ENCODE peak calls at places on chromosomes 1 and 21, in ten cellular contexts. One of them, this sample, is unnamed.

GRCh38 chr1:31587720-31588423 is 11.6 kb downstream of the TINAGL1 start:
- DNase-seq in AG04450: no peak
- DNase-seq in suprapubic skin: no peak
- DNase-seq in Peyer's patch: peak; percentile 28
- DNase-seq in MG63: peak; percentile 59
- DNase-seq in hepatocyte: peak; percentile 76
- DNase-seq in upper lobe of right lung: peak; percentile 85
- DNase-seq in pancreas: peak; percentile 72
- DNase-seq in esophagus muscularis mucosa: no peak
- DNase-seq in fibroblast of lung: peak; percentile 31
- DNase-seq in this sample: peak; percentile 83

GRCh38 chr1:230064283-230064682 is 2.8 kb upstream of the GALNT2 start:
- DNase-seq in esophagus muscularis mucosa: no peak
- DNase-seq in MG63: no peak
- DNase-seq in fibroblast of lung: no peak
- DNase-seq in Peyer's patch: no peak
- DNase-seq in upper lobe of right lung: peak; percentile 38
- DNase-seq in AG04450: no peak
- DNase-seq in pancreas: no peak
- DNase-seq in hepatocyte: no peak
- DNase-seq in suprapubic skin: no peak
- DNase-seq in this sample: no peak

GRCh38 chr1:209802117-209802779 is 3.7 kb downstream of the IRF6 start:
- DNase-seq in hepatocyte: no peak
- DNase-seq in MG63: no peak
- DNase-seq in AG04450: no peak
- DNase-seq in Peyer's patch: no peak
- DNase-seq in pancreas: no peak
- DNase-seq in upper lobe of right lung: no peak
- DNase-seq in suprapubic skin: no peak
- DNase-seq in fibroblast of lung: no peak
- DNase-seq in esophagus muscularis mucosa: no peak
- DNase-seq in this sample: no peak

GRCh38 chr21:42997053-42997452 is 22.7 kb downstream of the PKNOX1 start:
- DNase-seq in MG63: peak; percentile 91
- DNase-seq in Peyer's patch: no peak
- DNase-seq in fibroblast of lung: peak; percentile 98
- DNase-seq in hepatocyte: peak; percentile 60
- DNase-seq in upper lobe of right lung: peak; percentile 60
- DNase-seq in AG04450: peak; percentile 90
- DNase-seq in pancreas: peak; percentile 73
- DNase-seq in suprapubic skin: no peak
- DNase-seq in esophagus muscularis mucosa: no peak
- DNase-seq in this sample: peak; percentile 25

GRCh38 chr1:109723351-109723750 is 11.3 kb downstream of the GSTM5 start:
- DNase-seq in MG63: no peak
- DNase-seq in pancreas: no peak
- DNase-seq in hepatocyte: no peak
- DNase-seq in Peyer's patch: no peak
- DNase-seq in AG04450: no peak
- DNase-seq in fibroblast of lung: no peak
- DNase-seq in upper lobe of right lung: no peak
- DNase-seq in esophagus muscularis mucosa: no peak
- DNase-seq in suprapubic skin: no peak
- DNase-seq in this sample: no peak

GRCh38 chr1:112444269-112444668 is 48.3 kb downstream of the CTTNBP2NL start:
- DNase-seq in AG04450: no peak
- DNase-seq in fibroblast of lung: peak; percentile 26
- DNase-seq in upper lobe of right lung: no peak
- DNase-seq in pancreas: no peak
- DNase-seq in esophagus muscularis mucosa: no peak
- DNase-seq in suprapubic skin: no peak
- DNase-seq in hepatocyte: no peak
- DNase-seq in MG63: no peak
- DNase-seq in Peyer's patch: no peak
- DNase-seq in this sample: no peak

GRCh38 chr1:231106347-231106746 is 55.5 kb upstream of the TRIM67 start:
- DNase-seq in AG04450: peak; percentile 8
- DNase-seq in esophagus muscularis mucosa: no peak
- DNase-seq in suprapubic skin: no peak
- DNase-seq in Peyer's patch: no peak
- DNase-seq in MG63: peak; percentile 42
- DNase-seq in upper lobe of right lung: no peak
- DNase-seq in pancreas: no peak
- DNase-seq in hepatocyte: peak; percentile 42
- DNase-seq in fibroblast of lung: peak; percentile 90
- DNase-seq in this sample: no peak

GRCh38 chr1:68111804-68112436 is 61.5 kb upstream of the DIRAS3 start:
- DNase-seq in esophagus muscularis mucosa: peak; percentile 92
- DNase-seq in fibroblast of lung: peak; percentile 94
- DNase-seq in upper lobe of right lung: no peak
- DNase-seq in AG04450: peak; percentile 77
- DNase-seq in pancreas: peak; percentile 65
- DNase-seq in hepatocyte: peak; percentile 85
- DNase-seq in MG63: peak; percentile 87
- DNase-seq in suprapubic skin: no peak
- DNase-seq in Peyer's patch: peak; percentile 17
- DNase-seq in this sample: peak; percentile 72

GRCh38 chr1:93690921-93691789 is 9.5 kb upstream of the BCAR3 start:
- DNase-seq in pancreas: no peak
- DNase-seq in esophagus muscularis mucosa: no peak
- DNase-seq in hepatocyte: no peak
- DNase-seq in MG63: peak; percentile 39
- DNase-seq in suprapubic skin: no peak
- DNase-seq in fibroblast of lung: no peak
- DNase-seq in Peyer's patch: no peak
- DNase-seq in upper lobe of right lung: no peak
- DNase-seq in AG04450: no peak
- DNase-seq in this sample: no peak

GRCh38 chr1:60184521-60184920 is 111.0 kb upstream of the C1orf87 start:
- DNase-seq in AG04450: no peak
- DNase-seq in upper lobe of right lung: no peak
- DNase-seq in Peyer's patch: no peak
- DNase-seq in hepatocyte: no peak
- DNase-seq in MG63: no peak
- DNase-seq in suprapubic skin: no peak
- DNase-seq in esophagus muscularis mucosa: no peak
- DNase-seq in pancreas: no peak
- DNase-seq in fibroblast of lung: no peak
- DNase-seq in this sample: no peak

GRCh38 chr1:60185684-60186083 is 112.1 kb upstream of the C1orf87 start:
- DNase-seq in Peyer's patch: no peak
- DNase-seq in AG04450: no peak
- DNase-seq in MG63: no peak
- DNase-seq in hepatocyte: no peak
- DNase-seq in suprapubic skin: no peak
- DNase-seq in pancreas: no peak
- DNase-seq in esophagus muscularis mucosa: no peak
- DNase-seq in upper lobe of right lung: no peak
- DNase-seq in fibroblast of lung: no peak
- DNase-seq in this sample: no peak
- H3K9me3 ChIP-seq in Peyer's patch: peaks cover 3% of the 10 kb centered on the region
- H3K9me3 ChIP-seq in AG04450: no peaks in the 10 kb centered on the region
- H3K9me3 ChIP-seq in MG63: no peaks in the 10 kb centered on the region
- H3K9me3 ChIP-seq in hepatocyte: no peaks in the 10 kb centered on the region
- H3K9me3 ChIP-seq in suprapubic skin: no peaks in the 10 kb centered on the region
- H3K9me3 ChIP-seq in pancreas: no peaks in the 10 kb centered on the region
- H3K9me3 ChIP-seq in esophagus muscularis mucosa: peaks cover 43% of the 10 kb centered on the region
- H3K9me3 ChIP-seq in upper lobe of right lung: no peaks in the 10 kb centered on the region
- H3K9me3 ChIP-seq in fibroblast of lung: no peaks in the 10 kb centered on the region
- H3K9me3 ChIP-seq in this sample: peaks cover 16% of the 10 kb centered on the region

DNA sequence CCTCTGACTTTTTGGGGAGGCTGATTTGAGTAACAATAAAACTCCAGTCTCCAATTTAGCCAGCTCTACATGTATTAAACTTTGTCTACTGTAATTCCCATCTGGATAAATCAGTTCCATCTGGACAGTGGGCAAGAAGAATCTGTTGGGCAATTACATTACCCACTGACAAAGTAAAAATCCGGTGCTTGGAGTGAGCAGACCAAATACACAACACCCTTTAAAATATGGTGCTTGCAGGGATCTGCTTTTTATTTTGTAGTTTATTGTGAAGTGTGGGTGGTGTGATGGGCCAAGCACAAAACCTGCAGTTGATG is 8.9 kb upstream of the CD55 start:
- DNase-seq in esophagus muscularis mucosa: no peak
- DNase-seq in fibroblast of lung: no peak
- DNase-seq in MG63: no peak
- DNase-seq in Peyer's patch: no peak
- DNase-seq in AG04450: no peak
- DNase-seq in suprapubic skin: no peak
- DNase-seq in hepatocyte: no peak
- DNase-seq in upper lobe of right lung: no peak
- DNase-seq in pancreas: no peak
- DNase-seq in this sample: no peak
- H3K4me3 ChIP-seq in esophagus muscularis mucosa: no peak overlapping the region
- H3K4me3 ChIP-seq in fibroblast of lung: no peak overlapping the region
- H3K4me3 ChIP-seq in MG63: no peak overlapping the region
- H3K4me3 ChIP-seq in Peyer's patch: no peak overlapping the region
- H3K4me3 ChIP-seq in AG04450: no peak overlapping the region
- H3K4me3 ChIP-seq in suprapubic skin: no peak overlapping the region
- H3K4me3 ChIP-seq in hepatocyte: no peak overlapping the region
- H3K4me3 ChIP-seq in upper lobe of right lung: no peak overlapping the region
- H3K4me3 ChIP-seq in pancreas: no peak overlapping the region
- H3K4me3 ChIP-seq in this sample: no peak overlapping the region

DNA sequence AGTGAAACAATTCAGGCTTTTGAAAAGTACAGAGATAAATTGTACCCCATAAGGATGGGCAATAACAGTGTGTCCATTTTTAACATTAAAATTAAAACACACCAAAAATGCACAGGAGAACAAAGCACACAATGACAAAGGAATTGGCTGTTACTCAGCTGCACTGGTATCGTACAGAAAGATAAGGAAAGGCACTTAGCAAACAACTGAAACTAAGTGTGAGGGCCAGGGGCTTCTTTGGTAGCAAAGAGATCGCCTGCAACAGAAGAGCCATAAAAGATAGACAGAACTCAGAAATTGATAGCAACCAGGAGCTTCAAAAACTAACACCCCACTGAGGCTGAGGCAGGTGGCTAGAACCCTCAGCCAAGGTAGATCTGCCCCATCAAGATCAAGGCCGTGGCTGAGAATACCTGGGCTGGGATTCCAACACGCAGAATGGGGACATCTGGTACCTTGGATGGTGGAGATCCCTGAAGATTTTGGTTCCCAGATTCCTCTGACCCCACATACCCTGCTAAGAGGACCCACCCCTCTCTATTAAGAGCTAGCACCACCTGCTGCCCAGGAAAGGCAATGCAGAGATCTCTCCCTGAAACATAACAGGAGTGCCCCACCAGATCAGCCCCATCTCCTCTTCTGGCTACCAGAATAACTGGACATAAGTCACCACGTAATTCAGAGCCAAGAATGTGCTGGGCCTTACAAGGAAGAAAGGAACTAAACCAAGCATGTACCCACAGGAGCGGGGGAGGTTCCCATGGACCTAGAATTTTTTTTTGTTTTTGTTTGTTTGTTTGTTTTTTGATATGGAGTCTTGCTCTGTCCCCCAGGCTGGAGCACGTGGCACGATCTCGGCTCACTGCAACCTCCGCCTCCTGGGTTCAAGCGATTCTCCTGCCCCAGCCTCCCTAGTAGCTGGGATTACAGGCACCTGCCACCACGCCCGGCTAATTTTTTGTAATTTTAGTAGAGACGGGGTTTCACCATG is 16.2 kb downstream of the PLEKHO1 start:
- DNase-seq in fibroblast of lung: peak; percentile 67
- DNase-seq in Peyer's patch: peak; percentile 77
- DNase-seq in suprapubic skin: no peak
- DNase-seq in pancreas: no peak
- DNase-seq in MG63: peak; percentile 44
- DNase-seq in upper lobe of right lung: no peak
- DNase-seq in esophagus muscularis mucosa: no peak
- DNase-seq in hepatocyte: peak; percentile 55
- DNase-seq in AG04450: no peak
- DNase-seq in this sample: peak; percentile 70
- H3K9me3 ChIP-seq in fibroblast of lung: no peaks in the 10 kb centered on the region
- H3K9me3 ChIP-seq in Peyer's patch: no peaks in the 10 kb centered on the region
- H3K9me3 ChIP-seq in suprapubic skin: no peaks in the 10 kb centered on the region
- H3K9me3 ChIP-seq in pancreas: no peaks in the 10 kb centered on the region
- H3K9me3 ChIP-seq in MG63: no peaks in the 10 kb centered on the region
- H3K9me3 ChIP-seq in upper lobe of right lung: no peaks in the 10 kb centered on the region
- H3K9me3 ChIP-seq in esophagus muscularis mucosa: no peaks in the 10 kb centered on the region
- H3K9me3 ChIP-seq in hepatocyte: no peaks in the 10 kb centered on the region
- H3K9me3 ChIP-seq in AG04450: no peaks in the 10 kb centered on the region
- H3K9me3 ChIP-seq in this sample: no peaks in the 10 kb centered on the region

GRCh38 chr1:149915429-149916192 is 2.0 kb downstream of the SV2A start:
- DNase-seq in hepatocyte: no peak
- DNase-seq in suprapubic skin: no peak
- DNase-seq in upper lobe of right lung: no peak
- DNase-seq in AG04450: no peak
- DNase-seq in pancreas: no peak
- DNase-seq in fibroblast of lung: no peak
- DNase-seq in MG63: no peak
- DNase-seq in Peyer's patch: no peak
- DNase-seq in esophagus muscularis mucosa: no peak
- DNase-seq in this sample: no peak

GRCh38 chr1:149916927-149917310 is 725 bp downstream of the SV2A start:
- DNase-seq in upper lobe of right lung: no peak
- DNase-seq in pancreas: no peak
- DNase-seq in hepatocyte: no peak
- DNase-seq in Peyer's patch: no peak
- DNase-seq in suprapubic skin: no peak
- DNase-seq in AG04450: no peak
- DNase-seq in MG63: no peak
- DNase-seq in esophagus muscularis mucosa: no peak
- DNase-seq in fibroblast of lung: no peak
- DNase-seq in this sample: no peak

GRCh38 chr1:149916193-149916926 is 1.3 kb downstream of the SV2A start:
- DNase-seq in esophagus muscularis mucosa: no peak
- DNase-seq in suprapubic skin: no peak
- DNase-seq in fibroblast of lung: no peak
- DNase-seq in AG04450: no peak
- DNase-seq in pancreas: no peak
- DNase-seq in MG63: no peak
- DNase-seq in upper lobe of right lung: no peak
- DNase-seq in hepatocyte: no peak
- DNase-seq in Peyer's patch: no peak
- DNase-seq in this sample: no peak

GRCh38 chr1:149914545-149914944 is 3.1 kb downstream of the SV2A start:
- DNase-seq in AG04450: no peak
- DNase-seq in pancreas: no peak
- DNase-seq in fibroblast of lung: no peak
- DNase-seq in upper lobe of right lung: no peak
- DNase-seq in MG63: no peak
- DNase-seq in esophagus muscularis mucosa: no peak
- DNase-seq in Peyer's patch: no peak
- DNase-seq in hepatocyte: no peak
- DNase-seq in suprapubic skin: no peak
- DNase-seq in this sample: no peak

DNA sequence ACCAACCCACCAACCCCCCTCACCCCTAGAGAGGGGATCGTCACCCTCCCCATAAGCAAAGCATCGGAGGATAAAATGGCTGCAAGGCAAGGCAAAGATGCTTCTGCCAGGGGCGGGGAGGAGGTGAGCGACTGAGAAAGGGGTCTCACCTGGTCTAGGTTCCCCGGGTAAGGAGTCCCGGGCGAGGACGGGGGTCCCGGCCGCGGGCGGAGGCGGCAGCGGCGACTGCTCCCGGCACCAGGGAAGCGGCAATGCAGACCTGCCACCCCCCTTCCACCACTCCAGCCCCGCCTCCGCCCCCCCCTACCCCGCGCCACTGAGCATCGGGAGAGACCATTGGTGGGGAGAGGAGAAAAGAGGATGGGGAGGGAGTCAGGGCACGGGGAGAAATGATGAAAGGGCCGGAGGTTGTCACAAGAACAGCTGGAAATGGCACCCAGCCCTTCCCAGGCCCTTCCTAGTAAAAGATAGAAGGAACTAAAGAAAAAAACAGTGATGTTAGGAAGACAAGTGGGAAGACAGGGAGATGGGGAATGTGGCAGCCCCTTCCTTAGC is at the start of gene SV2A:
- DNase-seq in esophagus muscularis mucosa: no peak
- DNase-seq in suprapubic skin: no peak
- DNase-seq in Peyer's patch: peak; percentile 25
- DNase-seq in MG63: no peak
- DNase-seq in pancreas: no peak
- DNase-seq in AG04450: no peak
- DNase-seq in fibroblast of lung: peak; percentile 77
- DNase-seq in upper lobe of right lung: no peak
- DNase-seq in hepatocyte: peak; percentile 67
- DNase-seq in this sample: no peak
- H3K4me3 ChIP-seq in esophagus muscularis mucosa: peak within 1 kb of the TSS; percentile 60
- H3K4me3 ChIP-seq in suprapubic skin: peak within 1 kb of the TSS; percentile 45
- H3K4me3 ChIP-seq in Peyer's patch: peak within 1 kb of the TSS; percentile 53
- H3K4me3 ChIP-seq in MG63: no peak within 1 kb of the TSS
- H3K4me3 ChIP-seq in pancreas: no peak within 1 kb of the TSS
- H3K4me3 ChIP-seq in AG04450: peak within 1 kb of the TSS; percentile 88
- H3K4me3 ChIP-seq in fibroblast of lung: peak within 1 kb of the TSS; percentile 80
- H3K4me3 ChIP-seq in upper lobe of right lung: peak within 1 kb of the TSS; percentile 49
- H3K4me3 ChIP-seq in hepatocyte: peak within 1 kb of the TSS; percentile 92
- H3K4me3 ChIP-seq in this sample: no peak within 1 kb of the TSS